ENCODE peak calls at places on chromosomes 12 and 14, in five cellular contexts. H is HTR-8/SVneo; T is A549; U is CD4-positive, CD25-positive, alpha-beta regulatory T cell; J is fibroblast of lung. Z is an unnamed sample.

GRCh38 chr12:123828120-123828519 is 66.0 kb downstream of the DNAH10 start:
- DNase-seq in T (no peak), H (no peak), U (no peak), J (no peak), Z (no peak)

GRCh38 chr12:51071663-51072062 is 11.7 kb downstream of the CSRNP2 start:
- DNase-seq in U (no peak), T (no peak), H (no peak), J (no peak), Z (no peak)

GRCh38 chr14:50039734-50040400 is 76.5 kb downstream of the VCPKMT start:
- DNase-seq in T (peak), H (no peak), J (no peak), U (no peak), Z (peak)

GRCh38 chr14:42110167-42110566 is 503.5 kb downstream of the LRFN5 start:
- DNase-seq in H (no peak), U (no peak), T (peak), J (peak), Z (peak)

GRCh38 chr12:48901278-48901677 is 24.0 kb downstream of the FKBP11 start:
- DNase-seq in T (no peak), U (no peak), H (no peak), J (no peak), Z (no peak)

GRCh38 chr12:6970096-6970527 is 352 bp downstream of the PHB2 start:
- DNase-seq in U (peak), H (no peak), T (no peak), J (no peak), Z (no peak)

GRCh38 chr14:92917041-92917940 is 5.7 kb upstream of the CHGA start:
- DNase-seq in J (no peak), H (no peak), U (no peak), T (no peak), Z (no peak)

GRCh38 chr12:21416611-21417121 is 20.8 kb upstream of the PYROXD1 start:
- DNase-seq in H (peak), J (peak), T (no peak), U (no peak), Z (no peak)

GRCh38 chr12:14853966-14854365 is 10.6 kb upstream of the ART4 start:
- DNase-seq in H (no peak), U (no peak), T (no peak), J (no peak), Z (no peak)

Z was measured in LoVo.